ENCODE peak calls at places on chromosomes 3 and 15, in seven cellular contexts. W is AG04450, Y is coronary artery, O is kidney epithelial cell, A is breast epithelium, V is AG09309, E is body of pancreas. F is an unnamed sample.

GRCh38 chr15:93428135-93428534 is 339.1 kb upstream of the RGMA start:
- DNase-seq in W (no peak), Y (no peak), O (no peak), A (no peak), V (no peak), E (no peak), F (no peak)

GRCh38 chr3:156035158-156035557 is 85.2 kb upstream of the KCNAB1 start:
- DNase-seq in W (no peak), Y (no peak), O (no peak), A (no peak), V (no peak), E (no peak), F (no peak)

GRCh38 chr15:58399737-58400136 is 32.1 kb upstream of the LIPC start:
- DNase-seq in W (no peak), Y (no peak), O (no peak), A (no peak), V (no peak), E (no peak), F (no peak)

GRCh38 chr3:143483214-143483613 is 363.6 kb downstream of the CHST2 start:
- DNase-seq in W (no peak), Y (no peak), O (no peak), A (no peak), V (no peak), E (no peak), F (no peak)

GRCh38 chr3:126355777-126356372 is 1.3 kb downstream of the KLF15 start:
- DNase-seq in W (no peak), Y (peak), O (no peak), A (peak), V (no peak), E (peak), F (peak)

GRCh38 chr3:194556086-194557056 is 69.6 kb upstream of the ATP13A3 start:
- DNase-seq in W (no peak), Y (no peak), O (no peak), A (no peak), V (no peak), E (no peak), F (no peak)

GRCh38 chr3:8556470-8556869 is 54.8 kb downstream of the LMCD1 start:
- DNase-seq in W (no peak), Y (peak), O (no peak), A (no peak), V (no peak), E (no peak), F (no peak)

GRCh38 chr3:186530415-186530814 is 13.8 kb downstream of the CRYGS start:
- DNase-seq in W (no peak), Y (no peak), O (no peak), A (no peak), V (no peak), E (no peak), F (no peak)

GRCh38 chr3:106176734-106177133 is 307.9 kb upstream of the CBLB start:
- DNase-seq in W (no peak), Y (no peak), O (no peak), A (no peak), V (no peak), E (no peak), F (no peak)

GRCh38 chr3:34856081-34856480 is 783.2 kb upstream of the ARPP21 start:
- DNase-seq in W (no peak), Y (no peak), O (no peak), A (no peak), V (no peak), E (no peak), F (no peak)

GRCh38 chr3:4981688-4982494 is 2.7 kb downstream of the BHLHE40 start:
- DNase-seq in W (no peak), Y (no peak), O (no peak), A (no peak), V (no peak), E (peak), F (no peak)
- TF ChIP-seq CTCF in W (peak), Y (peak), O (peak), A (peak), V (peak), E (peak), F (peak)

DNA sequence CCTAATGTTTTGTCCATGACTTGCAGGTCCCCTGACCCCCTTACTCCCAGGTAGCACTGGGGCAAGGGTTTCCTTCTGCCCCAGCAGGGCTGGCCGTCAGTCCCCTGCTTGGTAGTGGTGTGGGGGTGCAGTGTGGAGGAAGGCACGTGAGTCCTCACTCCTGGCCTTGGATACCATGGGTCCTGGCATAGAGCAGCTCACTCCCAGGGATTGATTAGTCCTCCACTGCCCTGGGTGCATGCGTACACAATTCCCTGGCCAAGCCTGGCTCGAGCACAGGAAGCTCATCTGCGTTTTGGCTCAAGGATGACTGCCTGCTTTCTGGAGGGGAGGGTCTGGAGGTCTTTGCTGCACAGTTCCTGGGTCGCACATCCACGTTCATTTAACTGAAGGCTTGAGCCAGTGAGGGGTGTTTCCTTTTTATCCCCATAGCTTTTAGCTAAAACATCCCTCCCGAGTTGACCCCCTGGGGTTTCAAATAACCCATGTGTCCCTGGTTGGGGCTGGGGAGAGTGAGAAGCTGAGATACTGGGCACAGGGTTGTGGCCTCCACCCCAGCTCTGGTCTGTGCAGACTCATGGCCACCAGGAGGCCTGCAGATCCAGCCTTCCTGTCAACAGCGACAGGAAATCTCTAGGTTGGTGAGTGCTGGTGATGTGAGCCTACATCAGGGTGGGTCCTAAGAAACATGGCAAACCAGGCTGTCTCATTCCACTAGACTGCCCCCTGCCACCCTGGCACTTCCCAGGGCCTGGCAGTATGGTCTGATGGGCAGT is 11.5 kb downstream of the HEMK1 start:
- DNase-seq in W (no peak), Y (no peak), O (no peak), A (no peak), V (no peak), E (peak), F (no peak)
- TF ChIP-seq CTCF in W (peak), Y (no peak), O (no peak), A (no peak), V (no peak), E (no peak), F (no peak)

GRCh38 chr3:40719660-40720287 is 195.0 kb downstream of the ZNF621 start:
- DNase-seq in W (no peak), Y (no peak), O (no peak), A (no peak), V (no peak), E (peak), F (no peak)
- TF ChIP-seq CTCF in W (no peak), Y (no peak), O (peak), A (peak), V (no peak), E (peak), F (no peak)

GRCh38 chr15:62902821-62903220 is 139.7 kb upstream of the TPM1 start:
- DNase-seq in W (no peak), Y (no peak), O (no peak), A (no peak), V (no peak), E (no peak), F (no peak)

GRCh38 chr15:62906627-62907026 is 135.9 kb upstream of the TPM1 start:
- DNase-seq in W (no peak), Y (no peak), O (no peak), A (no peak), V (no peak), E (no peak), F (no peak)

GRCh38 chr15:62903437-62903836 is 139.1 kb upstream of the TPM1 start:
- DNase-seq in W (no peak), Y (no peak), O (no peak), A (no peak), V (no peak), E (no peak), F (no peak)

GRCh38 chr15:62904041-62904440 is 138.5 kb upstream of the TPM1 start:
- DNase-seq in W (no peak), Y (no peak), O (no peak), A (no peak), V (no peak), E (peak), F (no peak)

DNA sequence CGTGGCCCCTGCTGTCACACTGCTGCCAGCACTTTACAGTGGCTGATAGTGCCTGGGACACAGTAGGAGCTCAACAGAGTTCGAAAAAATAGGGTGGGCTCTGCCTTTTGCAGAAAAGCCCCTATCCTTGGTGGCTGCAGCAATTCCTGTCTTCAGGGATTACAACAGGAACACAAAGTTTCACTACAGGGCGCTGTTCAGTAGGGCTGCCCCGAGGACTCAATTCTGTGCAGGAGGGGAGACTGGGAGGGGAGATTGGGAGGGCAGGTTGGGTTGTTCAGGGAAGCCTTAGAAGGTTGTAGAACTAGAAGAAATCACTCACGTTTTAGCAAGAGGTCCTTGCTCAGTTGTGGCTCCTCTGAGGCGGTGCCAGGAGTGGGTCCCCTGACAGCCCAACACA is 138.0 kb upstream of the TPM1 start:
- DNase-seq in W (no peak), Y (no peak), O (no peak), A (no peak), V (no peak), E (no peak), F (no peak)
- TF ChIP-seq CTCF in W (no peak), Y (no peak), O (no peak), A (no peak), V (peak), E (no peak), F (no peak)

DNA sequence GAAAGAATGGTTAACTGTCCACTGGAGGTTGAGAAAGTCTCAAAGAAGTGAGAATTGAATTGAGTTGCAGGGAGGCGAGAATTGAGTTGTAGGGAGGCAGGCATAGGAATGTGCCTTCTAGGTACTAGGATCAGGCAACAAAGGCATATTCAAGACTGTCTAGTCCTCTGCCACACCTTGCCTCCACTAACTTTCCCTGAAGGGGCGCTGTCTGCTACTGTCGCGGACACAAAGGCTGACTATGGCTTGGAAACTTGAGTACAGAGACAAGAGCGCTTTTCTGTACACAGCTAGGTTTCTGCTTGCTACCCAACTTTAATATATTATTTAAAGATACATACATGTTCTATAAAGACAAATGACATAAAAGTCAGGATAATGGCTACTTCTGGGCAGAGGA is 10.4 kb upstream of the FBXL22 start:
- DNase-seq in W (no peak), Y (no peak), O (no peak), A (no peak), V (no peak), E (no peak), F (no peak)
- TF ChIP-seq CTCF in W (no peak), Y (no peak), O (no peak), A (no peak), V (no peak), E (no peak), F (no peak)

DNA sequence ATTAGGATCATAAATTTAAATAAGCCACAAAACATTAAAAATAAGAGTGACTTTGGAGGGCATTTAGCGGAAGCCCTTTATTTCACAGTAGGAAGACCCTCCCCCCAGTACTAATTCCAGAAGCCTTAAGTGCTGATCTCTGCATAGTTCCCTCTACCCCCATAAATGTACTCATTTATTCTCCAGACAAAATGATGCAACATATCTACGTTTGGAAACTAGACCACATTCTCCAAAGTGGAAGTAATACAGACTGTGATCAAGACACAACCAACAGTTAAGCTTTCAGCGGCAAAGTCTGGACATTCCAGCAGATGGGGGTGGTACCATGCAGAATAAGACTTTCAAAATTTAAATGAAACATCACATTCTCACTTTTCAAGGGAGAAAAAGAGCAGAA is 44.8 kb upstream of the RPS17 start:
- DNase-seq in W (no peak), Y (no peak), O (no peak), A (no peak), V (no peak), E (no peak), F (no peak)
- TF ChIP-seq CTCF in W (peak), Y (no peak), O (peak), A (no peak), V (peak), E (peak), F (no peak)

GRCh38 chr15:80679167-80679804 is 15.8 kb upstream of the ABHD17C start:
- DNase-seq in W (no peak), Y (no peak), O (no peak), A (no peak), V (no peak), E (no peak), F (peak)
- TF ChIP-seq CTCF in W (no peak), Y (no peak), O (no peak), A (no peak), V (no peak), E (no peak), F (no peak)

F was measured in left lung.